ENCODE peak calls at places on chromosomes 7 and 10, in five cellular contexts. V, D, F, O and H are unnamed samples.

GRCh38 chr7:74094224-74095095 is 10.9 kb downstream of the LIMK1 start:
- DNase-seq in V (peak; percentile 54), D (peak; percentile 87), F (peak; percentile 85), O (peak; percentile 97), H (peak; percentile 64)

GRCh38 chr7:130957140-130957513 is 223.1 kb upstream of the KLF14 start:
- DNase-seq in V (no peak), D (no peak), F (no peak), O (no peak), H (no peak)

GRCh38 chr10:24820616-24821015 is 96.9 kb upstream of the ARHGAP21 start:
- DNase-seq in V (no peak), D (no peak), F (no peak), O (no peak), H (no peak)

GRCh38 chr7:15561840-15562239 is at the start of gene AGMO:
- DNase-seq in V (peak; percentile 6), D (no peak), F (no peak), O (no peak), H (no peak)

GRCh38 chr10:7819126-7819470 is 793 bp downstream of the TAF3 start:
- DNase-seq in V (peak; percentile 30), D (peak; percentile 50), F (no peak), O (peak; percentile 66), H (peak; percentile 65)

GRCh38 chr7:44065431-44066110 is at the start of gene PGAM2:
- DNase-seq in V (peak; percentile 69), D (peak; percentile 65), F (peak; percentile 76), O (no peak), H (no peak)

GRCh38 chr10:80163741-80164341 is 31.3 kb downstream of the PLAC9 start:
- DNase-seq in V (peak; percentile 23), D (no peak), F (no peak), O (peak; percentile 92), H (no peak)

GRCh38 chr10:123200510-123200909 is 46.3 kb downstream of the BUB3 start:
- DNase-seq in V (no peak), D (no peak), F (no peak), O (no peak), H (no peak)

GRCh38 chr7:50353894-50354595 is 49.5 kb downstream of the IKZF1 start:
- DNase-seq in V (no peak), D (no peak), F (no peak), O (no peak), H (no peak)

GRCh38 chr7:45145881-45146280 is 11.7 kb upstream of the RAMP3 start:
- DNase-seq in V (no peak), D (no peak), F (peak; percentile 10), O (no peak), H (no peak)

GRCh38 chr10:62336404-62336803 is 37.8 kb upstream of the ZNF365 start:
- DNase-seq in V (no peak), D (no peak), F (peak; percentile 36), O (no peak), H (no peak)

GRCh38 chr7:84809877-84810276 is 377.0 kb downstream of the SEMA3D start:
- DNase-seq in V (no peak), D (no peak), F (no peak), O (no peak), H (no peak)

GRCh38 chr10:17003151-17003550 is 126.5 kb downstream of the CUBN start:
- DNase-seq in V (no peak), D (no peak), F (no peak), O (peak; percentile 98), H (peak; percentile 24)

GRCh38 chr10:1019362-1019761 is 6.3 kb downstream of the IDI2 start:
- DNase-seq in V (no peak), D (no peak), F (no peak), O (no peak), H (no peak)

GRCh38 chr10:78991187-78991586 is 77.6 kb upstream of the ZMIZ1 start:
- DNase-seq in V (no peak), D (no peak), F (no peak), O (peak; percentile 61), H (no peak)

GRCh38 chr7:36514289-36515243 is 124.9 kb downstream of the ANLN start:
- DNase-seq in V (no peak), D (no peak), F (no peak), O (no peak), H (no peak)

GRCh38 chr10:111784386-111784785 is 399.2 kb downstream of the GPAM start:
- DNase-seq in V (no peak), D (no peak), F (no peak), O (no peak), H (no peak)

GRCh38 chr10:34380816-34381215 is 434.3 kb downstream of the PARD3 start:
- DNase-seq in V (no peak), D (no peak), F (no peak), O (no peak), H (no peak)

GRCh38 chr10:124145109-124145860 is 51.9 kb upstream of the CHST15 start:
- DNase-seq in V (no peak), D (no peak), F (no peak), O (peak; percentile 60), H (no peak)

GRCh38 chr10:96456296-96456840 is 57.4 kb downstream of the TLL2 start:
- DNase-seq in V (no peak), D (no peak), F (no peak), O (no peak), H (no peak)

GRCh38 chr10:45495438-45496152 is 121.6 kb downstream of the ALOX5 start:
- DNase-seq in V (no peak), D (no peak), F (no peak), O (peak; percentile 28), H (no peak)

GRCh38 chr10:7401156-7401555 is 9.7 kb downstream of the SFMBT2 start:
- DNase-seq in V (no peak), D (no peak), F (no peak), O (no peak), H (no peak)

GRCh38 chr10:130547368-130547767 is 411.2 kb downstream of the GLRX3 start:
- DNase-seq in V (no peak), D (no peak), F (peak; percentile 46), O (no peak), H (peak; percentile 3)

GRCh38 chr10:59337254-59337653 is 25.1 kb downstream of the FAM13C start:
- DNase-seq in V (no peak), D (no peak), F (no peak), O (peak; percentile 63), H (peak; percentile 5)

GRCh38 chr10:76399216-76399615 is 967.8 kb downstream of the LRMDA start:
- DNase-seq in V (no peak), D (no peak), F (no peak), O (no peak), H (no peak)

GRCh38 chr7:133910761-133911160 is 216.4 kb upstream of the LRGUK start:
- DNase-seq in V (no peak), D (no peak), F (no peak), O (no peak), H (no peak)

GRCh38 chr7:82110146-82110823 is 333.3 kb downstream of the CACNA2D1 start:
- DNase-seq in V (peak; percentile 9), D (no peak), F (no peak), O (no peak), H (no peak)

DNA sequence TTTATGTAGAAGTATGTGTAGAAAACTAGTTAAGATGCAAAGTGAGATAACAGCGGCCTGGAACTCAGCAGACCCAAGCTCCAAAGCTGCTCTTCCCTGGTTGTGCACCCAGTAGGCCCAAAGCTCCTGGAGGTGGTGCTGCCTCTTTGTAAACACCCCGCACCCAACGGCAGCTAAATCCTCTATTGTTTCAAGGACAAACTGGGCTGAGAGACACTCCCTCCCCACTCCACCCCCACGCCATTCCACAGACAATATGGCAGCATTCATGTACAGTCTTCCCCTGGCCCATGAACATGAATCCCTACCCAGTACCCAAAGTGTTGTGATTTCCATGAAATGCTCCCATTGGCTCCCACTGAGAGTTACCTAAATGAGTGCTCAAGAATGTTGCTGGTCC is 73.5 kb downstream of the VOPP1 start:
- DNase-seq in V (no peak), D (no peak), F (no peak), O (no peak), H (no peak)
- H2BK12ac ChIP-seq in V (no peak overlapping the region), D (no peak overlapping the region), F (no peak overlapping the region), O (no peak overlapping the region), H (no peak overlapping the region)

DNA sequence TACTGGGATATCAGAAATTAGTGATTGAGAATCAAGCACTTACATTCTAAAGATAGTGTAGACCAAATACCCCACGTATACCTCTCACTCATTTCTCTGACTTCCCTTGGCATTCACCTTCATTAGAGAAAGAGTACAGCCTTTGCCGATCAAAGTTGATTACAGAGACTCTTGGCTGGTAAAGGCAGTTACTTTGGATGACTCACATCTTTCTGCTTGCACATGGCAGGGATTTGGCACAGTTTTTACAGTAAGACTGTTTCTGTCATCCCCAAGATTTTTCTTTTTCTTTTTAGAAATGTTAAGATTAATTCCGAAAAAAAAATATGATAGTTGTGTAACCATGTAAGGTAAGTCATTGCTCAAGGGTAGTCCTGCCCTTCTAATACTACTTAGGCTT is 143.0 kb downstream of the TSPAN12 start:
- DNase-seq in V (no peak), D (no peak), F (no peak), O (no peak), H (no peak)
- H2BK12ac ChIP-seq in V (no peak overlapping the region), D (no peak overlapping the region), F (no peak overlapping the region), O (no peak overlapping the region), H (no peak overlapping the region)

DNA sequence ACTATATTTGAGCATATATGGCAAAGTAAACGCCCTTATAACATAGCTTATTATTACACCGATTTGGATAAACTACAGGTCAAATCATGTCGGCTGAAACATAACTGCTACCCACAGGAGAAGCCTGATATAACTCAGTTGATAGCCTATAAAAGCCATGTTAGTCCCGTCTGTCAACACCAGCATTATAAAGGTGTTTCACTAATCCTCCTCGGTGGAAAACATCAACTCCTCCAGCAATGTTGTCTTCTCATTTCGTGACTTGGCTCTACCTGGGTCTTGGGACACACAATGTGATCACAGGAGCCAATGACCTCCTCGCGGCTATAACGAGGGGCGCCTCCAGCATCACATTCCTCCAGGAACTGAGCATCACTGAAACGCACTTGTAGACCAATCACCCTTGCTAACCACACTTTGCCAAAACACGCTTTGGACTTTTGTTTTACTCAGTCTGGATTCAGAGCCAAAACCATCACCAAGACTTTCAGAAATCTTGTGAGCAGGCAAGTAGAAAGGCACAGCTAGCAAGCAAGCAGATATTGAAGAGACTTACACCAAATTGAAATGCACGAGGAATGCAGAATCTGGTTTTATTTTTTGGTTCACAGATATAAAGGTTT is 269.7 kb upstream of the NFE2L3 start:
- DNase-seq in V (no peak), D (no peak), F (no peak), O (no peak), H (no peak)
- H2BK12ac ChIP-seq in V (no peak overlapping the region), D (no peak overlapping the region), F (no peak overlapping the region), O (no peak overlapping the region), H (no peak overlapping the region)

DNA sequence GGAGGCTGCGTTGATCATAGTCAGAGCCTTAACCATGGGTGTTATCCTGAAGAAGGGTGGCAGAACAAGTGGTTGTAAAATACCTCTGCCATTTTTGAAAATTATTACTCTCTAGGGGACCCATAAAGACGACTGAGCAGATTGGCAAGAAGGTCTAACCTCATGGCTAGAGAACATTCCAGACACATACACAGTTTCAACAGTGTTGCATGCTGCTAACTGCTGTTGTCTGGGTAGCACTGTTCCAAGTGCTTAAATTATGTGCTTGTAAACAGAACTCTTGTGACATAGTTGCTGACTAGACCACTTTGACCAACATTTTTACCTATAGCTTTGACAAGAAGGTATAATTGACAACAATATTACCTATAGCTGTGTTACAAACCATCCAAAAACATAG is 46.1 kb upstream of the FOXP2 start:
- DNase-seq in V (no peak), D (no peak), F (no peak), O (no peak), H (no peak)
- H2BK12ac ChIP-seq in V (no peak overlapping the region), D (no peak overlapping the region), F (no peak overlapping the region), O (no peak overlapping the region), H (no peak overlapping the region)